ENCODE peak calls at places on chromosomes 6 and 20, in four cellular contexts. One of them, this sample, is unnamed.

GRCh38 chr6:166627875-166628849 is 1.1 kb upstream of the RPS6KA2 start:
- DNase-seq in mammary epithelial cell: peak; percentile 32
- DNase-seq in tibial artery: peak; percentile 83
- DNase-seq in CD8-positive, alpha-beta T cell: peak; percentile 43
- DNase-seq in this sample: peak; percentile 84

GRCh38 chr20:46964299-46965123 is 69.9 kb downstream of the EYA2 start:
- DNase-seq in CD8-positive, alpha-beta T cell: no peak
- DNase-seq in mammary epithelial cell: no peak
- DNase-seq in tibial artery: no peak
- DNase-seq in this sample: no peak

GRCh38 chr6:4344317-4344899 is 209.0 kb upstream of the ECI2 start:
- DNase-seq in mammary epithelial cell: no peak
- DNase-seq in CD8-positive, alpha-beta T cell: no peak
- DNase-seq in tibial artery: no peak
- DNase-seq in this sample: no peak

GRCh38 chr20:39853664-39854063 is 835.4 kb downstream of the MAFB start:
- DNase-seq in tibial artery: no peak
- DNase-seq in mammary epithelial cell: peak; percentile 59
- DNase-seq in CD8-positive, alpha-beta T cell: no peak
- DNase-seq in this sample: no peak

GRCh38 chr6:157893238-157893637 is 70.2 kb downstream of the SNX9 start:
- DNase-seq in CD8-positive, alpha-beta T cell: no peak
- DNase-seq in mammary epithelial cell: no peak
- DNase-seq in tibial artery: no peak
- DNase-seq in this sample: no peak

GRCh38 chr6:137106183-137106582 is 61.4 kb upstream of the IL20RA start:
- DNase-seq in mammary epithelial cell: no peak
- DNase-seq in CD8-positive, alpha-beta T cell: no peak
- DNase-seq in tibial artery: no peak
- DNase-seq in this sample: no peak

GRCh38 chr6:140433072-140433471 is 1058.6 kb upstream of the CITED2 start:
- DNase-seq in CD8-positive, alpha-beta T cell: no peak
- DNase-seq in mammary epithelial cell: no peak
- DNase-seq in tibial artery: no peak
- DNase-seq in this sample: no peak

GRCh38 chr6:41367700-41368099 is 32.3 kb downstream of the NCR2 start:
- DNase-seq in tibial artery: no peak
- DNase-seq in CD8-positive, alpha-beta T cell: no peak
- DNase-seq in mammary epithelial cell: peak; percentile 24
- DNase-seq in this sample: no peak

GRCh38 chr6:29295623-29296022 is 5.9 kb upstream of the OR14J1 start:
- DNase-seq in mammary epithelial cell: no peak
- DNase-seq in CD8-positive, alpha-beta T cell: no peak
- DNase-seq in tibial artery: no peak
- DNase-seq in this sample: no peak

GRCh38 chr6:44339763-44340625 is 2.5 kb upstream of the SPATS1 start:
- DNase-seq in tibial artery: no peak
- DNase-seq in CD8-positive, alpha-beta T cell: no peak
- DNase-seq in mammary epithelial cell: peak; percentile 91
- DNase-seq in this sample: no peak

GRCh38 chr6:7086488-7086887 is 21.3 kb upstream of the RREB1 start:
- DNase-seq in mammary epithelial cell: no peak
- DNase-seq in CD8-positive, alpha-beta T cell: no peak
- DNase-seq in tibial artery: no peak
- DNase-seq in this sample: peak; percentile 65

GRCh38 chr6:43120938-43121913 is 45.1 kb downstream of the PTK7 start:
- DNase-seq in tibial artery: peak; percentile 95
- DNase-seq in mammary epithelial cell: peak; percentile 93
- DNase-seq in CD8-positive, alpha-beta T cell: no peak
- DNase-seq in this sample: peak; percentile 75

GRCh38 chr6:30263734-30264133 is 50.5 kb upstream of the TRIM26 start:
- DNase-seq in mammary epithelial cell: peak; percentile 61
- DNase-seq in CD8-positive, alpha-beta T cell: no peak
- DNase-seq in tibial artery: no peak
- DNase-seq in this sample: no peak

GRCh38 chr6:139820191-139820590 is 445.7 kb upstream of the CITED2 start:
- DNase-seq in tibial artery: no peak
- DNase-seq in mammary epithelial cell: peak; percentile 8
- DNase-seq in CD8-positive, alpha-beta T cell: no peak
- DNase-seq in this sample: no peak

GRCh38 chr6:163940705-163941470 is 526.4 kb downstream of the QKI start:
- DNase-seq in CD8-positive, alpha-beta T cell: no peak
- DNase-seq in mammary epithelial cell: no peak
- DNase-seq in tibial artery: no peak
- DNase-seq in this sample: no peak

GRCh38 chr20:10603971-10604864 is 69.6 kb downstream of the JAG1 start:
- DNase-seq in mammary epithelial cell: peak; percentile 86
- DNase-seq in tibial artery: peak; percentile 91
- DNase-seq in CD8-positive, alpha-beta T cell: no peak
- DNase-seq in this sample: peak; percentile 55

GRCh38 chr20:62959101-62959971 is 6.8 kb downstream of the SLC17A9 start:
- DNase-seq in mammary epithelial cell: no peak
- DNase-seq in CD8-positive, alpha-beta T cell: no peak
- DNase-seq in tibial artery: no peak
- DNase-seq in this sample: no peak
- H3K4me1 ChIP-seq in mammary epithelial cell: peaks cover 25% of the 10 kb centered on the region
- H3K4me1 ChIP-seq in CD8-positive, alpha-beta T cell: peaks cover 30% of the 10 kb centered on the region
- H3K4me1 ChIP-seq in tibial artery: peaks cover 5% of the 10 kb centered on the region
- H3K4me1 ChIP-seq in this sample: no peaks in the 10 kb centered on the region

GRCh38 chr6:35396991-35397390 is 54.6 kb downstream of the PPARD start:
- DNase-seq in tibial artery: no peak
- DNase-seq in mammary epithelial cell: peak; percentile 92
- DNase-seq in CD8-positive, alpha-beta T cell: no peak
- DNase-seq in this sample: no peak
- H3K4me1 ChIP-seq in tibial artery: no peaks in the 10 kb centered on the region
- H3K4me1 ChIP-seq in mammary epithelial cell: peaks cover 64% of the 10 kb centered on the region
- H3K4me1 ChIP-seq in CD8-positive, alpha-beta T cell: peaks cover 23% of the 10 kb centered on the region
- H3K4me1 ChIP-seq in this sample: peaks cover 11% of the 10 kb centered on the region

DNA sequence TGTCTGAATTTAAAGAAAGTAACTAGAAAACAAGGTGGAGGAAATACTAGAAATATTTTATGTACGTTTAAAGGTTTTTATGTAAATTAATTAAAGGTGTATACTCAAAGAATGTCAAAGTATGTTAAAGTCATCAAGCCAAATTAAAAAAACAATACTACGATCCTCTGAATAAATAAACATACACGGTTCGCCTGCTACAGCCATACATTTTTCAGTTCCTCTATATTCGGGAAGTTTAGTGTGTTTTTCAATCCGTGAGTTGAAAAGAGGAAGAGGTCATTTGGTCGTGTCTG is 626 bp downstream of the STX7 start:
- DNase-seq in mammary epithelial cell: no peak
- DNase-seq in tibial artery: no peak
- DNase-seq in CD8-positive, alpha-beta T cell: no peak
- DNase-seq in this sample: no peak
- H3K4me1 ChIP-seq in mammary epithelial cell: peaks cover 5% of the 10 kb centered on the region
- H3K4me1 ChIP-seq in tibial artery: peaks cover 33% of the 10 kb centered on the region
- H3K4me1 ChIP-seq in CD8-positive, alpha-beta T cell: peaks cover 8% of the 10 kb centered on the region
- H3K4me1 ChIP-seq in this sample: peaks cover 41% of the 10 kb centered on the region

GRCh38 chr6:14384175-14384949 is 266.8 kb downstream of the CD83 start:
- DNase-seq in CD8-positive, alpha-beta T cell: no peak
- DNase-seq in tibial artery: no peak
- DNase-seq in mammary epithelial cell: peak; percentile 19
- DNase-seq in this sample: no peak
- H3K4me1 ChIP-seq in CD8-positive, alpha-beta T cell: no peaks in the 10 kb centered on the region
- H3K4me1 ChIP-seq in tibial artery: no peaks in the 10 kb centered on the region
- H3K4me1 ChIP-seq in mammary epithelial cell: no peaks in the 10 kb centered on the region
- H3K4me1 ChIP-seq in this sample: no peaks in the 10 kb centered on the region

DNA sequence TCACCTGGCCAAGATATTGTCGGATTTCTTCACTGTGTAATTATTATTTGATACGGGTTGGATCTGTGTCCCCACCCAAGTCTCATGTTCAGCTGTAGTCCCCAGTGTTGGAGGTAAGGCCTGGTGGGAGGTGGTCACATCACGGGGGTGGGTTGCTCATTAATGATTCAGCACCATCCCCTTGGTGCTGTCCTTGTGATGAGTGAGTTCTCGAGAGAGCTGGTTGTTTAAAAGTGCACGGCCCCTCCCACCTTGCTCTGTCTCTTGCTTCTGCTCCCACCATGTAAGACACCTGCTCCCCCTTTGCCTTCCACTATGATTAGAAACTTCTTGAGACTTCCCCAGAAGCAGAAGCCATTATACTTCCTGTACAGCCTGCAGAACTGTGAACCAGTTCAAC is 173.9 kb upstream of the PMEPA1 start:
- DNase-seq in tibial artery: peak; percentile 11
- DNase-seq in CD8-positive, alpha-beta T cell: no peak
- DNase-seq in mammary epithelial cell: no peak
- DNase-seq in this sample: no peak
- H3K4me1 ChIP-seq in tibial artery: peaks cover 9% of the 10 kb centered on the region
- H3K4me1 ChIP-seq in CD8-positive, alpha-beta T cell: no peaks in the 10 kb centered on the region
- H3K4me1 ChIP-seq in mammary epithelial cell: no peaks in the 10 kb centered on the region
- H3K4me1 ChIP-seq in this sample: no peaks in the 10 kb centered on the region

DNA sequence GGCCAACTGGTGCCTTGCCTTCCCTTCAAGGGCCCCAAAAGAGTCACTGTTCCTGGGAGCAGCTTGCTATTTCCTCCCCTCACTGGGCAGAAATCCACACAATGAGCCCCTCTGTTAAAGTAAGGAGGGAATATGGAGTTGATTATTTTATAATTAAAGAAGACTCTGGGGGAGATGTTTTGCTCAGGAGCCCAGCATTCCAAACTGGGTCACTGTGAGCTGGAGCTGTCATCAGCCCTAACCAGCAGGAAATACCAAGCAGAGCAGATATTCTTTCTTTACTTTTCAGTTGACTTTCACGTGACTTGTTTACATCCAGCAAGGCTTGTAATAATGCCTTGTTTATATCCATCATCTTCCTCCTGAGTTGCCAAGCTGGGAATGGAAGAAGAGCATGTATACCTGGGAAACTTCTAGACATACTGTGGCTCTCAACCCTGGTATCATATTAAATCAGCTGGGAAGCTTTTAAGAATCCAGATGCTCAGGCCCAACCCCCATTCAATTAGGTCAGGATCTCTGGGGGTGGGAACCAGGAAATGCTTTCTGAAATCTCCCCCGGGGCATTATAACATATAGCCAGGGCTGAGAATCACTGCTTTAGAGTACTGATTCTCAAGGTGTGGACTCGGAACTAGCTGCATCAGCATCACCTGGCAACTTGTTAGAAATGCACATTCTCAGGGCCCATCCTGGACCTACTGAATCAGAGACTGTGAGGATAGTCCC is 175.6 kb upstream of the MYLIP start:
- DNase-seq in tibial artery: no peak
- DNase-seq in mammary epithelial cell: no peak
- DNase-seq in CD8-positive, alpha-beta T cell: no peak
- DNase-seq in this sample: no peak
- H3K4me1 ChIP-seq in tibial artery: peaks cover 4% of the 10 kb centered on the region
- H3K4me1 ChIP-seq in mammary epithelial cell: no peaks in the 10 kb centered on the region
- H3K4me1 ChIP-seq in CD8-positive, alpha-beta T cell: peaks cover 6% of the 10 kb centered on the region
- H3K4me1 ChIP-seq in this sample: peaks cover 3% of the 10 kb centered on the region

GRCh38 chr6:31575335-31575901 is at the start of gene TNF:
- DNase-seq in mammary epithelial cell: peak; percentile 45
- DNase-seq in CD8-positive, alpha-beta T cell: peak; percentile 45
- DNase-seq in tibial artery: peak; percentile 71
- DNase-seq in this sample: peak; percentile 56

GRCh38 chr6:31572041-31572911 is at the start of gene LTA:
- DNase-seq in CD8-positive, alpha-beta T cell: peak; percentile 62
- DNase-seq in tibial artery: no peak
- DNase-seq in mammary epithelial cell: no peak
- DNase-seq in this sample: no peak

GRCh38 chr6:31574106-31575061 is 981 bp upstream of the TNF start:
- DNase-seq in mammary epithelial cell: no peak
- DNase-seq in CD8-positive, alpha-beta T cell: no peak
- DNase-seq in tibial artery: no peak
- DNase-seq in this sample: no peak

GRCh38 chr6:31575952-31576684 is 753 bp downstream of the TNF start:
- DNase-seq in CD8-positive, alpha-beta T cell: no peak
- DNase-seq in mammary epithelial cell: no peak
- DNase-seq in tibial artery: no peak
- DNase-seq in this sample: peak; percentile 10

GRCh38 chr6:31573239-31574105 is 1.4 kb downstream of the LTA start:
- DNase-seq in mammary epithelial cell: no peak
- DNase-seq in CD8-positive, alpha-beta T cell: no peak
- DNase-seq in tibial artery: no peak
- DNase-seq in this sample: no peak
- H3K4me1 ChIP-seq in mammary epithelial cell: peaks cover 10% of the 10 kb centered on the region
- H3K4me1 ChIP-seq in CD8-positive, alpha-beta T cell: peaks cover 79% of the 10 kb centered on the region
- H3K4me1 ChIP-seq in tibial artery: no peaks in the 10 kb centered on the region
- H3K4me1 ChIP-seq in this sample: no peaks in the 10 kb centered on the region

GRCh38 chr6:106527111-106527510 is 102.2 kb downstream of the RTN4IP1 start:
- DNase-seq in mammary epithelial cell: peak; percentile 41
- DNase-seq in tibial artery: no peak
- DNase-seq in CD8-positive, alpha-beta T cell: no peak
- DNase-seq in this sample: no peak
- H3K4me1 ChIP-seq in mammary epithelial cell: peaks cover 28% of the 10 kb centered on the region
- H3K4me1 ChIP-seq in tibial artery: no peaks in the 10 kb centered on the region
- H3K4me1 ChIP-seq in CD8-positive, alpha-beta T cell: peaks cover 19% of the 10 kb centered on the region
- H3K4me1 ChIP-seq in this sample: no peaks in the 10 kb centered on the region

DNA sequence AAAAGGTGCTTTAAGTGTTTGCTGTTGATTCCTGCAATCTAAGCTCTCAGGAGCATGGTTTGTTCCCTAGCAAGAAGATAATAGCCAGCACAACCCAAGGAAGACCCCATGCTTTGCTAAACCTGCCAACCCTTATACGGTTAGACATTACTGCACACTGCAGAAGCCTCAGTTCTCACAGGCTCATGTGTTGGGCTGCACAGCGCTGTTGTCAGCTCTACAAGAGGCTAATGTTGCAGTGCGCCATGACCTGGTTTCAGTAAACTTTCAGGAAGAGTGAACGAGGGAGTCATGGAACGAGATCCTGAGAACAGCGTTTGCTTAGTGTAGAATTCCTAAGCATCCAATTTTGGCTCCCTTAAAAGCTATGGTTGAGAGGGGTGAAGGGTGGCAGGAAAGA is 218.5 kb downstream of the ARHGAP18 start:
- DNase-seq in CD8-positive, alpha-beta T cell: no peak
- DNase-seq in tibial artery: no peak
- DNase-seq in mammary epithelial cell: no peak
- DNase-seq in this sample: no peak
- H3K4me1 ChIP-seq in CD8-positive, alpha-beta T cell: peaks cover 24% of the 10 kb centered on the region
- H3K4me1 ChIP-seq in tibial artery: peaks cover 10% of the 10 kb centered on the region
- H3K4me1 ChIP-seq in mammary epithelial cell: peaks cover 54% of the 10 kb centered on the region
- H3K4me1 ChIP-seq in this sample: peaks cover 32% of the 10 kb centered on the region

GRCh38 chr20:16781496-16781895 is 33.3 kb downstream of the OTOR start:
- DNase-seq in mammary epithelial cell: no peak
- DNase-seq in tibial artery: no peak
- DNase-seq in CD8-positive, alpha-beta T cell: no peak
- DNase-seq in this sample: no peak
- H3K4me1 ChIP-seq in mammary epithelial cell: no peaks in the 10 kb centered on the region
- H3K4me1 ChIP-seq in tibial artery: no peaks in the 10 kb centered on the region
- H3K4me1 ChIP-seq in CD8-positive, alpha-beta T cell: no peaks in the 10 kb centered on the region
- H3K4me1 ChIP-seq in this sample: no peaks in the 10 kb centered on the region